ENCODE peak calls at places on chromosome 14, in five cellular contexts. B is DND-41, T is HCT116, R is neural crest cell, C is Peyer's patch. H is an unnamed sample.

GRCh38 chr14:90828642-90829487 is 12.6 kb upstream of the TTC7B start:
- DNase-seq in B (no peak), C (no peak), T (no peak), R (no peak), H (no peak)

GRCh38 chr14:59248170-59248569 is 59.7 kb downstream of the DAAM1 start:
- DNase-seq in B (no peak), T (no peak), R (no peak), C (no peak), H (no peak)

GRCh38 chr14:22220427-22220826 is 368.6 kb downstream of the DAD1 start:
- DNase-seq in B (no peak), C (no peak), R (no peak), T (no peak), H (no peak)

GRCh38 chr14:93772263-93772662 is 16.0 kb downstream of the PRIMA1 start:
- DNase-seq in R (no peak), C (no peak), T (no peak), B (no peak), H (no peak)

GRCh38 chr14:102503576-102504224 is 5.9 kb downstream of the ANKRD9 start:
- DNase-seq in T (no peak), R (no peak), B (no peak), C (peak; percentile 40), H (no peak)

GRCh38 chr14:89178802-89179201 is 238.2 kb downstream of the FOXN3 start:
- DNase-seq in R (no peak), C (no peak), B (no peak), T (no peak), H (no peak)

GRCh38 chr14:101757064-101757838 is 4.3 kb upstream of the PPP2R5C start:
- DNase-seq in T (no peak), C (no peak), R (no peak), B (no peak), H (no peak)

GRCh38 chr14:91342243-91342760 is 75.3 kb downstream of the CCDC88C start:
- DNase-seq in T (no peak), C (no peak), B (no peak), R (no peak), H (no peak)

GRCh38 chr14:66739826-66740225 is 231.9 kb downstream of the GPHN start:
- DNase-seq in R (no peak), B (no peak), C (no peak), T (no peak), H (no peak)

GRCh38 chr14:54220122-54220691 is 176.6 kb upstream of the CDKN3 start:
- DNase-seq in C (no peak), R (peak; percentile 15), B (no peak), T (no peak), H (no peak)

GRCh38 chr14:71533396-71533795 is 398.8 kb upstream of the RGS6 start:
- DNase-seq in R (no peak), C (no peak), T (no peak), B (no peak), H (no peak)

GRCh38 chr14:37363661-37364060 is 165.9 kb downstream of the MIPOL1 start:
- DNase-seq in B (no peak), C (no peak), R (no peak), T (no peak), H (no peak)

GRCh38 chr14:106372870-106373657 is 846.7 kb downstream of the TMEM121 start:
- DNase-seq in R (no peak), C (peak; percentile 73), T (peak; percentile 7), B (peak; percentile 95), H (peak; percentile 81)

GRCh38 chr14:95489163-95489887 is 27.1 kb downstream of the SYNE3 start:
- DNase-seq in B (no peak), C (no peak), R (no peak), T (no peak), H (no peak)

GRCh38 chr14:93655078-93655750 is 133.1 kb downstream of the PRIMA1 start:
- DNase-seq in B (peak; percentile 9), R (peak; percentile 44), T (peak; percentile 48), C (no peak), H (peak; percentile 31)

GRCh38 chr14:61368061-61368710 is 46.8 kb downstream of the PRKCH start:
- DNase-seq in C (no peak), R (no peak), T (no peak), B (no peak), H (peak; percentile 50)

GRCh38 chr14:62138593-62138992 is 376.4 kb downstream of the SNAPC1 start:
- DNase-seq in R (no peak), C (no peak), T (no peak), B (no peak), H (no peak)

GRCh38 chr14:101511620-101512395 is 49.5 kb upstream of the DIO3 start:
- DNase-seq in R (no peak), C (no peak), B (no peak), T (no peak), H (no peak)

GRCh38 chr14:66119805-66120204 is 366.4 kb upstream of the CCDC196 start:
- DNase-seq in B (no peak), C (no peak), T (no peak), R (no peak), H (no peak)

GRCh38 chr14:94321421-94322271 is 1.5 kb downstream of the SERPINA6 start:
- DNase-seq in R (no peak), T (no peak), C (no peak), B (no peak), H (no peak)

GRCh38 chr14:42930058-42930457 is 1323.4 kb downstream of the LRFN5 start:
- DNase-seq in B (no peak), T (no peak), C (no peak), R (no peak), H (no peak)

GRCh38 chr14:64467131-64467530 is 1.8 kb downstream of the AKAP5 start:
- DNase-seq in T (no peak), B (no peak), R (no peak), C (no peak), H (no peak)

GRCh38 chr14:36661506-36662257 is at the start of gene PAX9:
- DNase-seq in T (peak; percentile 81), R (peak; percentile 72), C (peak; percentile 86), B (peak; percentile 20), H (peak; percentile 95)

GRCh38 chr14:89165810-89166209 is 251.2 kb downstream of the FOXN3 start:
- DNase-seq in C (no peak), T (no peak), B (no peak), R (no peak), H (no peak)

GRCh38 chr14:104895786-104896642 is 28.7 kb upstream of the PLD4 start:
- DNase-seq in R (no peak), T (no peak), B (no peak), C (peak; percentile 47), H (no peak)

GRCh38 chr14:95156765-95157194 is 549 bp downstream of the DICER1 start:
- DNase-seq in B (peak; percentile 35), T (no peak), R (peak; percentile 9), C (no peak), H (peak; percentile 36)

GRCh38 chr14:99753225-99754140 is 39.7 kb upstream of the EML1 start:
- DNase-seq in C (peak; percentile 34), R (no peak), T (no peak), B (no peak), H (no peak)
- TF ChIP-seq CTCF in C (no peak), R (no peak), T (no peak), B (peak; percentile 17), H (no peak)

GRCh38 chr14:76810525-76810924 is 2.2 kb downstream of the ANGEL1 start:
- DNase-seq in T (no peak), C (no peak), B (no peak), R (no peak), H (no peak)

GRCh38 chr14:76811561-76811960 is 1.1 kb downstream of the ANGEL1 start:
- DNase-seq in B (no peak), R (no peak), C (no peak), T (no peak), H (no peak)

GRCh38 chr14:76812093-76812421 is 625 bp downstream of the ANGEL1 start:
- DNase-seq in C (no peak), B (no peak), R (no peak), T (no peak), H (no peak)

GRCh38 chr14:76812422-76813383 is at the start of gene ANGEL1:
- DNase-seq in B (peak; percentile 96), C (peak; percentile 97), T (peak; percentile 82), R (peak; percentile 96), H (peak; percentile 97)

GRCh38 chr14:76810953-76811400 is 1.7 kb downstream of the ANGEL1 start:
- DNase-seq in C (no peak), R (no peak), T (peak; percentile 13), B (no peak), H (peak; percentile 12)
- TF ChIP-seq CTCF in C (no peak), R (peak; percentile 43), T (peak; percentile 32), B (peak; percentile 45), H (no peak)

GRCh38 chr14:45135659-45136314 is at the start of gene FANCM:
- DNase-seq in C (peak; percentile 80), T (peak; percentile 98), R (peak; percentile 78), B (peak; percentile 95), H (peak; percentile 87)

GRCh38 chr14:45133683-45134050 is 614 bp downstream of the FKBP3 start:
- DNase-seq in C (no peak), B (no peak), R (no peak), T (no peak), H (no peak)

GRCh38 chr14:45135181-45135580 is 549 bp upstream of the FANCM start:
- DNase-seq in T (no peak), R (peak; percentile 5), C (no peak), B (no peak), H (no peak)

GRCh38 chr14:45128963-45129629 is 5.2 kb downstream of the FKBP3 start:
- DNase-seq in R (no peak), T (no peak), C (no peak), B (no peak), H (no peak)

DNA sequence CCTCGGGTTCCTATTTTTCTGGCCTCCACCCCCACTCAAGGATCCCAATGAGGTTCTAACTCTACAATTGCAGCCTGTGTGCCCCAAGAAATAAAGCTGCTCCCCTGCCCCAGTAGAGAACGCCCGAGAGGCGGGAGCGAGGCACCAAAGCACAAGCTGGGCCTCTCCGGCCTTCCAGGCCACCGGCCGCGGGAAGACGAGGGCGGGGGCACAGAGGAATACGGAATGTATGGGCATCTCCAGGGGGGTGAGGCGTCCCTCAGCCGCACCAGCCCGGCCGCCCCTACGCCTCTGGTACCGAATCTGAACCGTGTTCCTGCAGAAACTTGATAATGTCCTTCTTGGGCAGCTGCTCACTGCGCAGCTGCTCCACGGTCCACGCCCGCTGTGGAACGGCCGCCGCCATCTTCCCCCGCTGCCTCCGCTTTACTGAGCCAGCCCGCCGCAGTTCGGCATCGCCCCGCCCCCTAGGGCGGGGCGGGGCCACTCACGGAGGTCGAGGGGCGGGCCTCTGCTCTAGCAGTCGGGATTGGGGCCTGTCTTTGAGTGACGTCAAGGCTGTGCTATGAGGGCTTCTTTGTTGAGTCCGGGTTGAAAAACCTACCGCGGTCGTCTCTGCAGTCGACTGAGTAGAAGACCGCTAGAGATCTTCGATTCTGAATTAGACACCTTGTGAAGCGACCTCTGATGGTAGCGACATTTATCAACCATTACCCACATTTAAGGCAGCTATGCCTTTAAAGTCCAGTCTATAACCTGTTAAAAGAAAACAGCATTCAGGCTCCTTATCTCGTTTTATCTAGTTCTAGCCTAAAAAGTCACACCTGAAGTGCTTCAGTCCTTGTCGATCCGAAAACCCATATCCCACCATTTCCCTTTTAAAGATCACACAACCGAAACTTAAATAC is at the start of gene FKBP3:
- DNase-seq in R (peak; percentile 83), C (peak; percentile 96), T (peak; percentile 99), B (peak; percentile 97), H (peak; percentile 92)
- TF ChIP-seq CTCF in R (no peak), C (no peak), T (no peak), B (peak; percentile 46), H (no peak)

DNA sequence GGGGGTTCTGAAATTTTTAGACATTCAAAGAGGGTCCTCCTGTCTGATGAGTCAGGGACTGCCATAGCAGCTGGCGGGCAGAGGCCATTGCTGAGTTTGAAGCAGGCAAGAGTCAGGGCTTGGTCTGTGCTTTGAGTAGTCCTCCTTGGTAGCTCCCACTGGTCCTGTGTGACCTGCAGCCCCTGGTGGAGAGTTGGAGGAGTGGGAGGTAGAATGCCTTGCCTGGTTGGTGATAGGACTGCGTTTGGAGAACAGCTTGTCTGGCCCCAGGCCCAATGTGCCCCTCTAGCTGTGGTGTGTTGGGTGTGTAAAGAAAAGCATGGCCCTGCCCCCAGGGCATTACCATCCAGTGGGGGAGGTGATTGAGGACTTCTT is 116.7 kb downstream of the BEGAIN start:
- DNase-seq in C (no peak), T (no peak), B (no peak), R (no peak), H (no peak)
- TF ChIP-seq CTCF in C (no peak), T (no peak), B (peak; percentile 15), R (peak; percentile 14), H (no peak)